ENCODE peak calls at places on chromosomes 2 and 18, in six cellular contexts. E is GM04503, Q is H9, L is NCI-H1694 treated with DMSO at 0.1 percent for 48 hours, F is right cardiac atrium, T is colonic mucosa. G is an unnamed sample.

GRCh38 chr2:180577567-180577966 is 402.8 kb upstream of the UBE2E3 start:
- DNase-seq in T (no peak), F (no peak), L (no peak), E (no peak), Q (no peak), G (no peak)

GRCh38 chr18:48943736-48944527 is 6.8 kb downstream of the SMAD7 start:
- DNase-seq in Q (no peak), F (peak), T (peak), L (no peak), E (no peak), G (no peak)

GRCh38 chr18:5961097-5961827 is 65.9 kb upstream of the TMEM200C start:
- DNase-seq in E (no peak), F (no peak), L (no peak), T (no peak), Q (no peak), G (peak)

GRCh38 chr2:223101340-223102039 is 49.5 kb downstream of the KCNE4 start:
- DNase-seq in L (peak), E (no peak), Q (peak), T (peak), F (no peak), G (no peak)

GRCh38 chr2:223247136-223247535 is 195.1 kb downstream of the KCNE4 start:
- DNase-seq in F (no peak), T (no peak), Q (no peak), L (peak), E (no peak), G (no peak)

GRCh38 chr2:58497189-58497588 is 256.1 kb upstream of the FANCL start:
- DNase-seq in L (no peak), Q (peak), F (no peak), T (no peak), E (no peak), G (no peak)

GRCh38 chr18:26981373-26982082 is 116.0 kb upstream of the AQP4 start:
- DNase-seq in E (no peak), T (no peak), F (no peak), Q (no peak), L (no peak), G (no peak)

GRCh38 chr2:233915133-233915532 is 2.0 kb upstream of the TRPM8 start:
- DNase-seq in E (no peak), L (peak), Q (no peak), T (no peak), F (no peak), G (no peak)

GRCh38 chr18:79628416-79629248 is 51.0 kb upstream of the CTDP1 start:
- DNase-seq in L (no peak), Q (no peak), F (no peak), E (no peak), T (no peak), G (no peak)

GRCh38 chr2:43086451-43087221 is 139.8 kb downstream of the ZFP36L2 start:
- DNase-seq in L (no peak), Q (no peak), E (peak), T (no peak), F (peak), G (no peak)

GRCh38 chr18:76859474-76860339 is 37.4 kb downstream of the ZNF236 start:
- DNase-seq in L (no peak), T (no peak), F (no peak), E (no peak), Q (no peak), G (no peak)

GRCh38 chr2:170703776-170704476 is 11.2 kb upstream of the SP5 start:
- DNase-seq in L (no peak), Q (no peak), F (no peak), T (no peak), E (no peak), G (no peak)

GRCh38 chr18:79627750-79628294 is 51.8 kb upstream of the CTDP1 start:
- DNase-seq in L (no peak), T (no peak), F (no peak), E (no peak), Q (no peak), G (no peak)

GRCh38 chr2:129347486-129348217 is 631.8 kb upstream of the RAB6C start:
- DNase-seq in Q (no peak), L (no peak), T (no peak), F (no peak), E (no peak), G (no peak)

GRCh38 chr2:120437604-120438000 is 91.7 kb downstream of the INHBB start:
- DNase-seq in L (no peak), T (no peak), F (no peak), E (no peak), Q (peak), G (no peak)

GRCh38 chr2:237159006-237159897 is 73.6 kb downstream of the COPS8 start:
- DNase-seq in L (no peak), F (peak), Q (no peak), E (no peak), T (no peak), G (no peak)

GRCh38 chr2:3470166-3470651 is 49.1 kb downstream of the ADI1 start:
- DNase-seq in T (no peak), L (no peak), F (peak), Q (no peak), E (peak), G (no peak)

GRCh38 chr2:134818321-134818720 is 20.1 kb upstream of the ACMSD start:
- DNase-seq in F (no peak), L (no peak), Q (no peak), E (no peak), T (no peak), G (no peak)

GRCh38 chr18:73646772-73647171 is 500.9 kb downstream of the FBXO15 start:
- DNase-seq in E (no peak), F (no peak), L (no peak), Q (no peak), T (no peak), G (no peak)

GRCh38 chr2:174775586-174775985 is 11.3 kb upstream of the CHRNA1 start:
- DNase-seq in L (no peak), F (no peak), T (no peak), Q (peak), E (no peak), G (no peak)

GRCh38 chr2:23548143-23548769 is 163.3 kb downstream of the KLHL29 start:
- DNase-seq in T (no peak), F (peak), Q (no peak), L (peak), E (no peak), G (no peak)

GRCh38 chr18:45957100-45957499 is 10.0 kb downstream of the EPG5 start:
- DNase-seq in E (no peak), T (no peak), F (no peak), L (no peak), Q (no peak), G (no peak)

GRCh38 chr2:111698743-111699554 is 185.0 kb downstream of the ANAPC1 start:
- DNase-seq in Q (peak), E (peak), L (peak), T (peak), F (peak), G (peak)

GRCh38 chr2:202072737-202073396 is at the start of gene KIAA2012:
- DNase-seq in E (no peak), F (no peak), L (no peak), T (no peak), Q (peak), G (no peak)

GRCh38 chr2:120480903-120481445 is 135.0 kb downstream of the INHBB start:
- DNase-seq in L (no peak), E (no peak), Q (no peak), F (no peak), T (no peak), G (no peak)

GRCh38 chr2:157747695-157748370 is 119.2 kb upstream of the ACVR1C start:
- DNase-seq in T (no peak), L (no peak), E (peak), Q (no peak), F (peak), G (no peak)

GRCh38 chr2:19484736-19485135 is 126.3 kb upstream of the OSR1 start:
- DNase-seq in Q (no peak), L (no peak), E (no peak), T (no peak), F (no peak), G (no peak)